ENCODE peak calls at places on chromosome 10, in five cellular contexts. W is A549, M is endothelial cell of umbilical vein, D is GM12878, Z is HepG2. O is an unnamed sample.

GRCh38 chr10:49521062-49521461 is 17.9 kb downstream of the ERCC6 start:
- DNase-seq in W (no peak), M (no peak), D (no peak), Z (no peak), O (no peak)

GRCh38 chr10:58023341-58024073 is 244.2 kb downstream of the IPMK start:
- DNase-seq in W (peak), M (peak), D (no peak), Z (peak), O (no peak)

GRCh38 chr10:46528171-46528671 is 28.2 kb downstream of the GPRIN2 start:
- DNase-seq in W (no peak), M (no peak), D (no peak), Z (no peak), O (no peak)

GRCh38 chr10:131147301-131147975 is 164.1 kb downstream of the TCERG1L start:
- DNase-seq in W (no peak), M (no peak), D (no peak), Z (no peak), O (no peak)

GRCh38 chr10:73931767-73932624 is 21.1 kb downstream of the PLAU start:
- DNase-seq in W (peak), M (no peak), D (peak), Z (peak), O (peak)

GRCh38 chr10:59435707-59436106 is 73.4 kb upstream of the FAM13C start:
- DNase-seq in W (no peak), M (no peak), D (no peak), Z (no peak), O (no peak)

GRCh38 chr10:130784326-130784725 is 527.2 kb downstream of the TCERG1L start:
- DNase-seq in W (no peak), M (no peak), D (no peak), Z (no peak), O (no peak)

GRCh38 chr10:639751-640672 is 49.5 kb downstream of the DIP2C start:
- DNase-seq in W (no peak), M (no peak), D (no peak), Z (no peak), O (no peak)

GRCh38 chr10:130652544-130652943 is 516.4 kb downstream of the GLRX3 start:
- DNase-seq in W (no peak), M (no peak), D (no peak), Z (no peak), O (peak)

GRCh38 chr10:124562425-124563060 is 100.9 kb downstream of the LHPP start:
- DNase-seq in W (no peak), M (no peak), D (no peak), Z (no peak), O (no peak)

GRCh38 chr10:62769574-62770242 is 34.8 kb upstream of the ADO start:
- DNase-seq in W (no peak), M (no peak), D (no peak), Z (no peak), O (peak)

GRCh38 chr10:132148261-132149251 is 38.2 kb upstream of the DPYSL4 start:
- DNase-seq in W (no peak), M (no peak), D (no peak), Z (no peak), O (no peak)

GRCh38 chr10:14740684-14741247 is 33.9 kb downstream of the FAM107B start:
- DNase-seq in W (no peak), M (peak), D (no peak), Z (no peak), O (no peak)

GRCh38 chr10:80497187-80498038 is 40.3 kb upstream of the SH2D4B start:
- DNase-seq in W (no peak), M (peak), D (no peak), Z (no peak), O (peak)

GRCh38 chr10:120539076-120539475 is 82.0 kb downstream of the PLPP4 start:
- DNase-seq in W (no peak), M (no peak), D (no peak), Z (no peak), O (no peak)

GRCh38 chr10:11798862-11799735 is 24.1 kb upstream of the PROSER2 start:
- DNase-seq in W (no peak), M (peak), D (no peak), Z (no peak), O (peak)

GRCh38 chr10:23065549-23065948 is 29.8 kb upstream of the MSRB2 start:
- DNase-seq in W (peak), M (peak), D (no peak), Z (peak), O (no peak)

GRCh38 chr10:1241973-1242935 is 186.1 kb downstream of the WDR37 start:
- DNase-seq in W (no peak), M (no peak), D (no peak), Z (no peak), O (no peak)

GRCh38 chr10:17216217-17216900 is 11.7 kb upstream of the VIM start:
- DNase-seq in W (peak), M (peak), D (peak), Z (peak), O (peak)

GRCh38 chr10:49743464-49744075 is 18.6 kb downstream of the OGDHL start:
- DNase-seq in W (no peak), M (no peak), D (no peak), Z (no peak), O (no peak)

GRCh38 chr10:22271786-22272185 is 44.4 kb upstream of the COMMD3 start:
- DNase-seq in W (no peak), M (no peak), D (no peak), Z (no peak), O (no peak)

GRCh38 chr10:80460399-80461207 is 6.5 kb downstream of the TSPAN14 start:
- DNase-seq in W (no peak), M (peak), D (no peak), Z (peak), O (peak)

GRCh38 chr10:127913368-127913759 is 6.5 kb downstream of the PTPRE start:
- DNase-seq in W (no peak), M (no peak), D (no peak), Z (no peak), O (no peak)

GRCh38 chr10:103512591-103513382 is 19.3 kb downstream of the NEURL1 start:
- DNase-seq in W (no peak), M (no peak), D (no peak), Z (peak), O (no peak)

GRCh38 chr10:62248465-62248864 is 20.2 kb downstream of the RTKN2 start:
- DNase-seq in W (no peak), M (peak), D (no peak), Z (no peak), O (peak)

GRCh38 chr10:100537475-100537874 is 1.7 kb downstream of the HIF1AN start:
- DNase-seq in W (no peak), M (no peak), D (no peak), Z (no peak), O (no peak)

GRCh38 chr10:46538155-46538554 is 18.3 kb downstream of the GPRIN2 start:
- DNase-seq in W (no peak), M (no peak), D (no peak), Z (no peak), O (no peak)

GRCh38 chr10:109695988-109696387 is 227.3 kb downstream of the XPNPEP1 start:
- DNase-seq in W (no peak), M (no peak), D (no peak), Z (no peak), O (no peak)
- TF ChIP-seq MAX in W (no peak), M (no peak), D (no peak), Z (no peak), O (no peak)

GRCh38 chr10:126759531-126759930 is 89.0 kb upstream of the C10orf90 start:
- DNase-seq in W (no peak), M (no peak), D (no peak), Z (no peak), O (no peak)

GRCh38 chr10:126754966-126755365 is 84.5 kb upstream of the C10orf90 start:
- DNase-seq in W (no peak), M (no peak), D (no peak), Z (no peak), O (no peak)

DNA sequence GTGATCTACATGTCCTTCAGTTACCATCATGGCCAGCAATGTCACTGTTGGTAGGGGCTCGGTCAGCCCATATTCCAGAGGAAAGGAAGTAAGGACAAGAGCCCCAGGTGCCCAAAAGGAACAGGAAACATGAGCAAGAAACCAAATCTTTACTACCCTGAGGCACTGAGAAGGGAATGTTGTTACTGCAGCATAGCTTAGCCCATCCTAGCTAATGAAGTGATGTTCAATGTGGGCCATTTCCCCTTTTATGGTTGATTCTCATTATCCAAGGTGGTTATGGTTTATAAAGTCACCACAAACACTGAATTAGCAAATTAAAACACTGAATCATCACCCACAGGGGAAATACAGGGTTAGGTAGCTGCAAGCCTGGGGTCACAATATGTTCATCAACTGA is 88.4 kb upstream of the C10orf90 start:
- DNase-seq in W (no peak), M (no peak), D (no peak), Z (no peak), O (no peak)
- TF ChIP-seq MYC in W (no peak), M (no peak), D (no peak), Z (no peak), O (no peak)

GRCh38 chr10:5766189-5766588 is 47.0 kb downstream of the GDI2 start:
- DNase-seq in W (no peak), M (no peak), D (no peak), Z (no peak), O (no peak)
- TF ChIP-seq POLR2A in W (no peak), M (no peak), D (peak), Z (no peak), O (no peak)

GRCh38 chr10:82969405-82969804 is 1094.4 kb downstream of the NRG3 start:
- DNase-seq in W (no peak), M (peak), D (no peak), Z (no peak), O (peak)
- TF ChIP-seq MAX in W (no peak), M (no peak), D (no peak), Z (no peak), O (no peak)

GRCh38 chr10:6383099-6383812 is 180.5 kb downstream of the PFKFB3 start:
- DNase-seq in W (no peak), M (peak), D (no peak), Z (no peak), O (no peak)
- TF ChIP-seq MYC in W (no peak), M (no peak), D (no peak), Z (no peak), O (no peak)

DNA sequence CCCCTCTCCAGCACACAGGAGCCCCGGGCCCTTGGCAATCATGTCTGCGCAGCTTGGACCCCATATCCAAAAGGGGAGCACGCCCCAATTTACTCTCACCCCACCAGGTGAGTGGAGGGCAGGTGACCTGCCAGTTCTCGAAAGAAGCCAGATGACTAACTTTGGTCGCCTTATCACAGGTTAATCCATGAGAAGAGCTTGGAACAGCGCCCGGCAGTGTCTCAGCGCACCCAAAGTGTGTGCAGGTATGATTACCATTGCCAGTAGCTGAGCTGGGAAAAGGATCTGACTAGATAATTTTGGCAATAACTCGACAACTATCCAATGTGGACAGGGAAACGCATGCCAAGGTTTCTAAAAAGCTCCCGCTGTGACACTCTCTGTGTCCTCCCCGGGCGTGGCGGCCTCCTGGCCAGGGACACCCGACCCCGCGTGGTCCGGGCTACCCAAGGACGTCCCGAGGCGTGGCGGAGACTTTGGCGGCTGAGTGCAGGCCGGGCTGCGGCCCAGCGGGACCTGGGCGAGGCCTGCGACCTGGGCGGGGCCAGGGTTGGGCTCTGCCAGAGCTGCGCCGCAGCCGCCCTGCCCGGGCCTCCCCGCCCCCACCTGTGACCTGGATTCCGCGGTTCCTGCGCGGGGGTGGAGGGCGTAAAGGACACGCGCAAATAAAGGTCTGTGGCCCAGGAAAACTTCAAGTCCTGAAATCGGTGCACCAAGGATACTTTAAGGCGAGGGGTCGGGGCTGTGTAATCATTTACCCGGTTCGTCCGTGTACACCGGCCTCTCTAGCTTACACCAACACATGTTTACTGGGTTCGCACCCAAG is 13.7 kb upstream of the WAPL start:
- DNase-seq in W (peak), M (peak), D (no peak), Z (peak), O (no peak)
- TF ChIP-seq POLR2A in W (peak), M (no peak), D (no peak), Z (no peak), O (no peak)

GRCh38 chr10:71216751-71217265 is 4.4 kb downstream of the UNC5B start:
- DNase-seq in W (no peak), M (no peak), D (no peak), Z (no peak), O (no peak)

GRCh38 chr10:71219918-71220688 is 7.7 kb downstream of the UNC5B start:
- DNase-seq in W (no peak), M (no peak), D (no peak), Z (no peak), O (no peak)

GRCh38 chr10:71218833-71219120 is 6.4 kb downstream of the UNC5B start:
- DNase-seq in W (no peak), M (no peak), D (no peak), Z (no peak), O (no peak)

GRCh38 chr10:71217266-71218045 is 5.1 kb downstream of the UNC5B start:
- DNase-seq in W (no peak), M (no peak), D (no peak), Z (no peak), O (no peak)

GRCh38 chr10:71218046-71218832 is 5.9 kb downstream of the UNC5B start:
- DNase-seq in W (no peak), M (peak), D (no peak), Z (peak), O (no peak)
- TF ChIP-seq MAX in W (no peak), M (no peak), D (no peak), Z (no peak), O (no peak)

DNA sequence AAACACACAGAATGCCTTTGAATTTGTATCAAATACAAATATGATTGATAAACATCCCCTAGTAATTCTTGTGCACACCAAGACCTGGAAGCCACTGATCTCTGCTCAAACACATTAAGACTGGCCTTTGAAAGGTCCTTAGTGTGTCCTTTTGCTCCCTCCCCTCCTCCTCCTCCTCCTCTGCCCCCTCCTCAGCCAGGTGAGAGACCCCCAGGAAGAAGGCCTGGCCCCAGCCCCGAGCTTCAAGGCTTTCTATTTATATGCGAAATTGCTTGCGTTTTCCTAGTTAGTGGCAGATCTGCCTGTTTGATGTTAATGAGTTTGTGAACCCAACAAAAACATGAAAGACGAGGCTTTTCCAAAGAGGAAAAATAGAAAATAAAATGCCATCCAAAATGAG is 63.6 kb upstream of the TCF7L2 start:
- DNase-seq in W (no peak), M (no peak), D (no peak), Z (no peak), O (no peak)
- TF ChIP-seq MYC in W (no peak), M (no peak), D (no peak), Z (no peak), O (no peak)

GRCh38 chr10:101816375-101816773 is 1.9 kb downstream of the OGA start:
- DNase-seq in W (no peak), M (no peak), D (no peak), Z (no peak), O (no peak)

GRCh38 chr10:101818119-101818957 is at the start of gene OGA:
- DNase-seq in W (peak), M (peak), D (peak), Z (peak), O (peak)

GRCh38 chr10:101818958-101819633 is 852 bp upstream of the OGA start:
- DNase-seq in W (no peak), M (no peak), D (no peak), Z (peak), O (no peak)

GRCh38 chr10:101817542-101818118 is 614 bp downstream of the OGA start:
- DNase-seq in W (peak), M (peak), D (no peak), Z (no peak), O (peak)

DNA sequence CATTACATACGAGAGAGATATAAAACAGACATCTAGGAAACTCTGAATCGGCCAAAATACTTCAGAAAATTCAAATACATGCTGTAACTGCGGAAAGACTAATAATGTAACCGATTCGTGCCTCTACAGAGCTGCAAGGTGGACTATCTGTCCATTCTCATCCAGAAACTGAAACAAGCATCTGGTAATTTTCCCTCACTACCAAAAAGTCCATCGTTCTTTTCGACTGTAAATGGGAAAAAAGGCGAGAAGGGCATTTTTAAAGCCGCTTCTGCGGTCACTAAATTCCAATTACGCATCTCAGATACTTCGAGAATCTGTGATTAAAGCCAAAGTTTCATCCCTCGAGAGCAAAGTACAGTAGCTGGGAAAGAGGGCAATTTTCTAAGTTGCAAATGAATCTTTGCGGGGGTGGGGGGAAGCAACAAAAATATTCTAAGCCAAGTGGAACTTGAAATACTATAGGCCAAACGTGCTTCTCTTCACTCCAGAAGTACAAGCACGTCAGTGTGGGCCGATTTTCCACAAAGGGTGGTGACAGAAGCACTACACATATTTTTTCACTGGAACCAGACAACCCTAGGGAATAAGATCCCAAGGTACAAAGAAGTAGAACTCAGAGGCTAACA is 1.2 kb downstream of the OGA start:
- DNase-seq in W (no peak), M (no peak), D (no peak), Z (no peak), O (no peak)
- TF ChIP-seq POLR2A in W (no peak), M (no peak), D (no peak), Z (no peak), O (no peak)